ENCODE peak calls at places on chromosomes 7 and 10, in five cellular contexts. V is heart right ventricle, P is lung, Y is psoas muscle, M is fibroblast of lung. C is an unnamed sample.

GRCh38 chr7:96686305-96686704 is 23.3 kb downstream of the SEM1 start:
- DNase-seq in V (no peak), M (no peak), Y (no peak), P (no peak), C (peak)

GRCh38 chr7:30260246-30260768 is 24.1 kb upstream of the ZNRF2 start:
- DNase-seq in V (no peak), Y (no peak), M (no peak), P (no peak), C (no peak)

GRCh38 chr10:114661212-114661611 is 3.1 kb upstream of the ABLIM1 start:
- DNase-seq in P (no peak), M (no peak), Y (no peak), V (no peak), C (no peak)

GRCh38 chr7:152706465-152706864 is 30.5 kb upstream of the XRCC2 start:
- DNase-seq in P (no peak), Y (no peak), M (no peak), V (no peak), C (no peak)

GRCh38 chr10:19788075-19788686 is 28.1 kb upstream of the PLXDC2 start:
- DNase-seq in P (no peak), Y (no peak), V (peak), M (peak), C (peak)

GRCh38 chr10:126977216-126977615 is 72.0 kb downstream of the DOCK1 start:
- DNase-seq in V (no peak), Y (no peak), M (no peak), P (no peak), C (no peak)

GRCh38 chr10:20768849-20769248 is 128.3 kb downstream of the NEBL start:
- DNase-seq in P (no peak), V (no peak), M (peak), Y (no peak), C (peak)

GRCh38 chr10:70579234-70580002 is 23.1 kb downstream of the PRF1 start:
- DNase-seq in M (no peak), Y (no peak), P (no peak), V (no peak), C (no peak)

GRCh38 chr10:11336703-11337102 is 274.7 kb downstream of the USP6NL start:
- DNase-seq in V (no peak), P (no peak), M (no peak), Y (no peak), C (no peak)

GRCh38 chr10:67306588-67307205 is 380.9 kb downstream of the LRRTM3 start:
- DNase-seq in Y (no peak), M (peak), P (no peak), V (no peak), C (no peak)

GRCh38 chr7:36387437-36388345 is 2.0 kb upstream of the ANLN start:
- DNase-seq in V (no peak), M (no peak), Y (no peak), P (no peak), C (no peak)

GRCh38 chr7:102285541-102286236 is 979 bp upstream of the SH2B2 start:
- DNase-seq in P (no peak), M (no peak), V (no peak), Y (no peak), C (no peak)
- H3K4me3 ChIP-seq in P (peak), M (no peak), V (peak), Y (peak), C (peak)

DNA sequence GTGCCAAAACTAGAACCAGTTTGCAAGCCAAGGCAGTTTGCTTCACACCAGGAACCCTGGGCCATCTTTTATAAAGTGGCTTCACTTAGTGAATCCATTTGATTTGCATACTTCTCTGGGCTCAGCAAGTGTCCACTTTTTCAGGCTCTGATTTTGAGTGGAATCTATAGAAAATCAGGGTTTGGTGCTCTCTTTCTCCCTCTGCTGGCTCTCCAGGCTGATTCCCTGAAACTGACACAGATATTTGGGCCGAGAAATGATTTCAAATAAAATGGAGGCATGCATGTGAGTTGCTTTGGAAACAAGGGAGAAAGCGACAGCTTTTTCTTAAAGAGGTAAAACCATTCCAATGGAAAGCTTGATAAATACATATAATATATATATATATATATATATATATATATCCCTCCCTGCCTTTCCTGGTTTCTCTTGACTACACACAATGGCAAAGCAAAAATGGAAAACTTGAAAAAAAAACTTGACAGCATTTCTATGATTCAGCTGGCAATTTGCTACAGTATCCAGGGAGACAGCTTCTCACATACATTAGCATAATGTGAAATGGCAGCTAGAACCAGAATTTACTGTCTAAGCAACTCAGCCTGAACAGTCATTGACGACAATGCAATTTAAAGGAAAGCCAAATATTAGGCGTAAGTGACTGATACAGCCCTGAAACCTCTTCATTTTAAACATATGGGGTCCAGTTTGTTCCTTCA is 188.4 kb downstream of the TMEM178B start:
- DNase-seq in Y (no peak), M (peak), V (no peak), P (no peak), C (no peak)
- TF ChIP-seq CTCF in Y (no peak), M (peak), V (no peak), P (no peak), C (no peak)

GRCh38 chr7:10889266-10889898 is 84.3 kb upstream of the PHF14 start:
- DNase-seq in M (peak), Y (no peak), P (no peak), V (peak), C (peak)
- H3K4me3 ChIP-seq in M (no peak), Y (no peak), P (no peak), V (no peak), C (no peak)

GRCh38 chr10:132164801-132165278 is 21.9 kb upstream of the DPYSL4 start:
- DNase-seq in Y (peak), V (no peak), M (no peak), P (no peak), C (no peak)
- TF ChIP-seq CTCF in Y (no peak), V (no peak), M (no peak), P (no peak), C (no peak)

GRCh38 chr7:16589895-16590294 is 55.7 kb downstream of the ANKMY2 start:
- DNase-seq in M (no peak), P (no peak), Y (no peak), V (no peak), C (peak)
- H3K4me3 ChIP-seq in M (no peak), P (no peak), Y (no peak), V (no peak), C (no peak)

GRCh38 chr10:27072436-27073114 is 27.7 kb downstream of the ANKRD26 start:
- DNase-seq in V (no peak), M (no peak), P (no peak), Y (no peak), C (no peak)
- TF ChIP-seq CTCF in V (no peak), M (no peak), P (no peak), Y (no peak), C (no peak)

GRCh38 chr7:149772236-149772820 is 1.1 kb downstream of the ZNF467 start:
- DNase-seq in V (peak), Y (no peak), M (no peak), P (no peak), C (no peak)

GRCh38 chr7:149774237-149775175 is 1.1 kb upstream of the ZNF467 start:
- DNase-seq in P (no peak), M (no peak), V (no peak), Y (peak), C (no peak)

GRCh38 chr7:149771696-149772235 is 1.6 kb downstream of the ZNF467 start:
- DNase-seq in V (peak), P (peak), Y (peak), M (peak), C (peak)

GRCh38 chr7:149773446-149774236 is at the start of gene ZNF467:
- DNase-seq in P (peak), Y (peak), V (peak), M (peak), C (peak)

GRCh38 chr7:149772821-149773425 is 465 bp downstream of the ZNF467 start:
- DNase-seq in V (peak), M (no peak), P (peak), Y (no peak), C (no peak)
- H3K4me3 ChIP-seq in V (peak), M (peak), P (peak), Y (peak), C (peak)

DNA sequence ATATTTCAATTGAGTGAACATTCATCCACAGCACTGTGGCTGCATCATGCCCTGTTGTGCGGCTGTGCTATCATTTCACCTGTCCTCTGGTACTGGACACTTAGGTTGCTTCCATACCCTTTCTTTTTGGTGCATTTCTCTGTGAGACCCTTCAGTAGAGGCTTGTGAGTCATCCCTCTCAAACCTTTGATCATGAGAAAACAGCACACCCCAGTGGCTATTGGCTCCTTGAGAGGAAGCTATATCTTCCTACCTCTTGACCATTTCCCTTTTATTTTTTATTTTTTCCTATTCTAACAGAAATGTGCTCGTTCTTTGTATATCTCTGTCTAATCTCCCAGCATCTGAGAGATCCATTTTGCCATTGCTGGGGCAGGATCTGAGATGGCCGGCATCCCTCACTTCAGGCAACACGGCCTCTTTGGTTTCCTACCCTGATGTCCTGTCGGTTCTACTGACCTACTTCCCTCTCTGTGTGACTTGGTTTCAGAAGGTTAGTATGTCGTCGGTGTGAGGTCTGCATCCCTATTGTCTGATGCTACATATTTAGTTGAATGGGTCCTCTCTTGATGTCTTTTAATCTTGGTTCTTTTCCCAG is 23.8 kb upstream of the PIK3AP1 start:
- DNase-seq in M (peak), Y (no peak), P (no peak), V (no peak), C (peak)
- TF ChIP-seq CTCF in M (peak), Y (peak), P (no peak), V (peak), C (peak)